ENCODE peak calls at places on chromosomes 4 and X, in four cellular contexts. One of them, this sample, is unnamed.

GRCh38 chrX:100946521-100946920 is 17.8 kb upstream of the XKRX start:
- DNase-seq in GM12878: no peak
- DNase-seq in HepG2: no peak
- DNase-seq in H1: no peak
- DNase-seq in this sample: no peak

GRCh38 chrX:1491851-1492349 is 39.2 kb upstream of the ASMTL start:
- DNase-seq in GM12878: peak; percentile 87
- DNase-seq in HepG2: peak; percentile 65
- DNase-seq in H1: peak; percentile 86
- DNase-seq in this sample: peak; percentile 58

GRCh38 chr4:131207589-131207988 is 1941.5 kb upstream of the PCDH10 start:
- DNase-seq in GM12878: no peak
- DNase-seq in HepG2: no peak
- DNase-seq in H1: no peak
- DNase-seq in this sample: no peak

GRCh38 chr4:146235654-146236570 is 21.6 kb downstream of the REELD1 start:
- DNase-seq in GM12878: no peak
- DNase-seq in HepG2: no peak
- DNase-seq in H1: no peak
- DNase-seq in this sample: no peak

GRCh38 chr4:89142691-89143669 is 31.6 kb downstream of the TIGD2 start:
- DNase-seq in GM12878: no peak
- DNase-seq in HepG2: no peak
- DNase-seq in H1: no peak
- DNase-seq in this sample: no peak

GRCh38 chrX:10507181-10507580 is 113.2 kb downstream of the MID1 start:
- DNase-seq in GM12878: no peak
- DNase-seq in HepG2: no peak
- DNase-seq in H1: no peak
- DNase-seq in this sample: no peak

GRCh38 chr4:39383690-39384089 is 17.5 kb upstream of the RFC1 start:
- DNase-seq in GM12878: no peak
- DNase-seq in HepG2: peak; percentile 12
- DNase-seq in H1: no peak
- DNase-seq in this sample: no peak

GRCh38 chrX:120299928-120300327 is 11.3 kb downstream of the TMEM255A start:
- DNase-seq in GM12878: no peak
- DNase-seq in HepG2: peak; percentile 49
- DNase-seq in H1: no peak
- DNase-seq in this sample: peak; percentile 32

GRCh38 chrX:18890724-18891560 is 93.0 kb downstream of the PHKA2 start:
- DNase-seq in GM12878: no peak
- DNase-seq in HepG2: no peak
- DNase-seq in H1: no peak
- DNase-seq in this sample: no peak

GRCh38 chrX:150587585-150588503 is 19.4 kb downstream of the MTM1 start:
- DNase-seq in GM12878: no peak
- DNase-seq in HepG2: no peak
- DNase-seq in H1: no peak
- DNase-seq in this sample: no peak

GRCh38 chrX:13119386-13119785 is 75.0 kb upstream of the FAM9C start:
- DNase-seq in GM12878: no peak
- DNase-seq in HepG2: no peak
- DNase-seq in H1: no peak
- DNase-seq in this sample: no peak

GRCh38 chr4:164701665-164702064 is 52.3 kb upstream of the SMIM31 start:
- DNase-seq in GM12878: peak; percentile 24
- DNase-seq in HepG2: no peak
- DNase-seq in H1: no peak
- DNase-seq in this sample: no peak

GRCh38 chr4:5973486-5974220 is 44.6 kb downstream of the C4orf50 start:
- DNase-seq in GM12878: no peak
- DNase-seq in HepG2: no peak
- DNase-seq in H1: no peak
- DNase-seq in this sample: no peak

GRCh38 chrX:134171661-134172587 is 65.1 kb upstream of the CCDC160 start:
- DNase-seq in GM12878: no peak
- DNase-seq in HepG2: no peak
- DNase-seq in H1: no peak
- DNase-seq in this sample: no peak

GRCh38 chrX:40107291-40108083 is 9.7 kb upstream of the BCOR start:
- DNase-seq in GM12878: no peak
- DNase-seq in HepG2: no peak
- DNase-seq in H1: peak; percentile 57
- DNase-seq in this sample: no peak

GRCh38 chrX:139924696-139925094 is 8.2 kb downstream of the ATP11C start:
- DNase-seq in GM12878: no peak
- DNase-seq in HepG2: peak; percentile 3
- DNase-seq in H1: no peak
- DNase-seq in this sample: no peak

GRCh38 chrX:98299785-98300184 is 1416.1 kb downstream of the RPA4 start:
- DNase-seq in GM12878: no peak
- DNase-seq in HepG2: no peak
- DNase-seq in H1: no peak
- DNase-seq in this sample: no peak

GRCh38 chrX:44400588-44400987 is 57.1 kb upstream of the EFHC2 start:
- DNase-seq in GM12878: no peak
- DNase-seq in HepG2: no peak
- DNase-seq in H1: no peak
- DNase-seq in this sample: no peak

GRCh38 chrX:63747331-63747730 is 37.7 kb downstream of the ARHGEF9 start:
- DNase-seq in GM12878: no peak
- DNase-seq in HepG2: no peak
- DNase-seq in H1: no peak
- DNase-seq in this sample: no peak

GRCh38 chrX:78838709-78839108 is 91.2 kb downstream of the LPAR4 start:
- DNase-seq in GM12878: no peak
- DNase-seq in HepG2: no peak
- DNase-seq in H1: no peak
- DNase-seq in this sample: no peak

GRCh38 chrX:139851730-139852129 is 81.1 kb downstream of the ATP11C start:
- DNase-seq in GM12878: no peak
- DNase-seq in HepG2: no peak
- DNase-seq in H1: no peak
- DNase-seq in this sample: no peak

GRCh38 chr4:154741877-154742851 is 1.6 kb upstream of the LRAT start:
- DNase-seq in GM12878: no peak
- DNase-seq in HepG2: no peak
- DNase-seq in H1: peak; percentile 64
- DNase-seq in this sample: peak; percentile 69

GRCh38 chrX:70720721-70721120 is 187.8 kb downstream of the TEX11 start:
- DNase-seq in GM12878: no peak
- DNase-seq in HepG2: no peak
- DNase-seq in H1: no peak
- DNase-seq in this sample: no peak

GRCh38 chr4:136831553-136831952 is 700.7 kb downstream of the PCDH18 start:
- DNase-seq in GM12878: no peak
- DNase-seq in HepG2: no peak
- DNase-seq in H1: no peak
- DNase-seq in this sample: no peak

GRCh38 chrX:154813801-154814200 is 8.5 kb upstream of the MPP1 start:
- DNase-seq in GM12878: no peak
- DNase-seq in HepG2: no peak
- DNase-seq in H1: no peak
- DNase-seq in this sample: no peak

GRCh38 chrX:119655125-119655524 is 37.8 kb downstream of the SEPTIN6 start:
- DNase-seq in GM12878: no peak
- DNase-seq in HepG2: no peak
- DNase-seq in H1: no peak
- DNase-seq in this sample: no peak

GRCh38 chr4:86531440-86531839 is 62.7 kb upstream of the PTPN13 start:
- DNase-seq in GM12878: no peak
- DNase-seq in HepG2: no peak
- DNase-seq in H1: no peak
- DNase-seq in this sample: no peak

DNA sequence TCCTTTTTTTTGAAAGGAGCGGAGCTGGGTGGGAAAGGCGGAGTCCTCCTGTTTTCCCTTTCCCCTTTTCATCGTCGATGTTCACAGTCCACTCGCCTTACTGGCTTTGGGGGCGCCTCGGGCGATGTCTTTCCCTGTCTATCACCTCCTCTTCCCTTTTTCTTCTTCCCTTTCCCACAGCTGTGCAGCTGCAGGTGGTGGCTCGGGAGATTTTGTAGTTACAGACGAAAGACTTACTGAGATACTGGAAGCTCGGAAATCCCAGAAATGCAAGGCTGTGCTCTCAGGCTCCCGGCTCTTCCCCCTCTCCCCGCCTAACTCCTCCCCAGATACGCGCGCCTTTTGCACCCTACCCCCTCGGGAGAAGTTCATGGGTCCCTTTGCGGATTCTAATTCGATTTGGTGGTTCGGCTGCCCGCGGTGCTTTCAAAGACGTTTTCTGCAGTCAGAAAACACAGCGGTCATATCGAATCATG is 1.3 kb downstream of the SEPTIN11 start:
- DNase-seq in GM12878: no peak
- DNase-seq in HepG2: no peak
- DNase-seq in H1: no peak
- DNase-seq in this sample: no peak
- TF ChIP-seq SUZ12 in GM12878: no peak
- TF ChIP-seq SUZ12 in HepG2: no peak
- TF ChIP-seq SUZ12 in H1: no peak
- TF ChIP-seq SUZ12 in this sample: no peak

GRCh38 chr4:37453004-37453360 is 208.4 kb downstream of the NWD2 start:
- DNase-seq in GM12878: peak; percentile 23
- DNase-seq in HepG2: peak; percentile 79
- DNase-seq in H1: peak; percentile 65
- DNase-seq in this sample: peak; percentile 55
- H3K4me3 ChIP-seq in GM12878: no peak overlapping the region
- H3K4me3 ChIP-seq in HepG2: no peak overlapping the region
- H3K4me3 ChIP-seq in H1: peak overlapping the region; percentile 31
- H3K4me3 ChIP-seq in this sample: peak overlapping the region; percentile 61

DNA sequence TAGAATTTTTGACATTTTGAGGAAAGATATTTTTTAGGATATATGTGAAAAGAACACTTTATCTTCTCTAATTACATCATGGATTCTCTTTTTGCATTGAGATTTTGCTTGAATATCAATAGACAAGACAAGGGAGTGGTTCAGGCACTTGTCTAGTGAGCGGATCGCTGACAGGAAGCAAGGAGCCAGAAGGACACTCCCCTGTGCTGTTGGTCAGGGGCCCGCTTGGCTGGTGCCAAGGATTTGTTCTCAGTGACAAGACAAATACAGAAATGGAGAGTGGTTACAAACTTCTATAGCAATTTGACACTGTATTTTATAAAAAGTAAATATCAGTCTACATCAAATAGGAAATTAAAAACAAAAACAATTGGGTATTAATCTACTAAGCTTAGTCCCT is 60.0 kb downstream of the SLC9B1 start:
- DNase-seq in GM12878: no peak
- DNase-seq in HepG2: no peak
- DNase-seq in H1: no peak
- DNase-seq in this sample: no peak
- TF ChIP-seq SUZ12 in GM12878: no peak
- TF ChIP-seq SUZ12 in HepG2: no peak
- TF ChIP-seq SUZ12 in H1: no peak
- TF ChIP-seq SUZ12 in this sample: no peak

GRCh38 chr4:174137698-174138097 is 145.8 kb downstream of the FBXO8 start:
- DNase-seq in GM12878: no peak
- DNase-seq in HepG2: no peak
- DNase-seq in H1: no peak
- DNase-seq in this sample: no peak

GRCh38 chr4:174136013-174136412 is 147.5 kb downstream of the FBXO8 start:
- DNase-seq in GM12878: no peak
- DNase-seq in HepG2: no peak
- DNase-seq in H1: no peak
- DNase-seq in this sample: no peak

GRCh38 chr4:174135530-174135929 is 147.9 kb downstream of the FBXO8 start:
- DNase-seq in GM12878: no peak
- DNase-seq in HepG2: no peak
- DNase-seq in H1: no peak
- DNase-seq in this sample: no peak

GRCh38 chr4:174133525-174133924 is 149.9 kb downstream of the FBXO8 start:
- DNase-seq in GM12878: no peak
- DNase-seq in HepG2: no peak
- DNase-seq in H1: no peak
- DNase-seq in this sample: no peak

GRCh38 chr4:174134361-174134760 is 149.1 kb downstream of the FBXO8 start:
- DNase-seq in GM12878: no peak
- DNase-seq in HepG2: no peak
- DNase-seq in H1: no peak
- DNase-seq in this sample: no peak
- H3K4me3 ChIP-seq in GM12878: no peak overlapping the region
- H3K4me3 ChIP-seq in HepG2: no peak overlapping the region
- H3K4me3 ChIP-seq in H1: no peak overlapping the region
- H3K4me3 ChIP-seq in this sample: no peak overlapping the region

GRCh38 chrX:17567173-17567572 is 170.1 kb upstream of the SCML1 start:
- DNase-seq in GM12878: no peak
- DNase-seq in HepG2: no peak
- DNase-seq in H1: no peak
- DNase-seq in this sample: no peak
- TF ChIP-seq SUZ12 in GM12878: no peak
- TF ChIP-seq SUZ12 in HepG2: no peak
- TF ChIP-seq SUZ12 in H1: no peak
- TF ChIP-seq SUZ12 in this sample: no peak

GRCh38 chr4:112279882-112280315 is 5.8 kb downstream of the TIFA start:
- DNase-seq in GM12878: no peak
- DNase-seq in HepG2: no peak
- DNase-seq in H1: no peak
- DNase-seq in this sample: no peak
- H3K4me3 ChIP-seq in GM12878: peak overlapping the region; percentile 80
- H3K4me3 ChIP-seq in HepG2: no peak overlapping the region
- H3K4me3 ChIP-seq in H1: no peak overlapping the region
- H3K4me3 ChIP-seq in this sample: no peak overlapping the region

GRCh38 chr4:27638163-27638915 is 777.7 kb downstream of the STIM2 start:
- DNase-seq in GM12878: no peak
- DNase-seq in HepG2: no peak
- DNase-seq in H1: no peak
- DNase-seq in this sample: no peak
- TF ChIP-seq SUZ12 in GM12878: no peak
- TF ChIP-seq SUZ12 in HepG2: no peak
- TF ChIP-seq SUZ12 in H1: no peak
- TF ChIP-seq SUZ12 in this sample: no peak

GRCh38 chr4:17785858-17786257 is 4.4 kb upstream of the FAM184B start:
- DNase-seq in GM12878: no peak
- DNase-seq in HepG2: no peak
- DNase-seq in H1: no peak
- DNase-seq in this sample: no peak

GRCh38 chr4:17781831-17782287 is 438 bp upstream of the FAM184B start:
- DNase-seq in GM12878: no peak
- DNase-seq in HepG2: no peak
- DNase-seq in H1: no peak
- DNase-seq in this sample: no peak

GRCh38 chr4:17780461-17781071 is 855 bp downstream of the FAM184B start:
- DNase-seq in GM12878: no peak
- DNase-seq in HepG2: no peak
- DNase-seq in H1: no peak
- DNase-seq in this sample: no peak

GRCh38 chr4:17778431-17778830 is 3.0 kb downstream of the FAM184B start:
- DNase-seq in GM12878: no peak
- DNase-seq in HepG2: no peak
- DNase-seq in H1: no peak
- DNase-seq in this sample: no peak

GRCh38 chr4:17781072-17781830 is at the start of gene FAM184B:
- DNase-seq in GM12878: no peak
- DNase-seq in HepG2: no peak
- DNase-seq in H1: peak; percentile 70
- DNase-seq in this sample: no peak
- H3K4me3 ChIP-seq in GM12878: no peak within 1 kb of the TSS
- H3K4me3 ChIP-seq in HepG2: peak within 1 kb of the TSS; percentile 40
- H3K4me3 ChIP-seq in H1: peak within 1 kb of the TSS; percentile 43
- H3K4me3 ChIP-seq in this sample: peak within 1 kb of the TSS; percentile 44